ENCODE peak calls at places on chromosomes 5 and 9, in six cellular contexts. N, P, D, R, G and H are unnamed samples.

GRCh38 chr5:113274836-113275414 is 159.9 kb downstream of the TSSK1B start:
- DNase-seq in N (no peak), P (peak), D (no peak), R (no peak), G (no peak), H (peak)

GRCh38 chr5:54398191-54398590 is 57.3 kb upstream of the HSPB3 start:
- DNase-seq in N (no peak), P (no peak), D (no peak), R (no peak), G (no peak), H (no peak)

GRCh38 chr5:115599502-115599901 is 2.8 kb downstream of the TICAM2 start:
- DNase-seq in N (peak), P (no peak), D (peak), R (peak), G (no peak), H (no peak)

GRCh38 chr9:90936380-90936779 is 134.8 kb downstream of the SYK start:
- DNase-seq in N (no peak), P (no peak), D (no peak), R (no peak), G (no peak), H (no peak)

GRCh38 chr5:82676663-82677062 is 398.5 kb upstream of the RPS23 start:
- DNase-seq in N (no peak), P (no peak), D (no peak), R (no peak), G (no peak), H (no peak)

GRCh38 chr5:111748304-111748763 is 8.7 kb downstream of the NREP start:
- DNase-seq in N (peak), P (no peak), D (peak), R (no peak), G (no peak), H (no peak)

GRCh38 chr9:99818439-99818992 is 3.2 kb upstream of the NR4A3 start:
- DNase-seq in N (no peak), P (no peak), D (peak), R (no peak), G (no peak), H (peak)

GRCh38 chr5:147452137-147452838 is 57.6 kb downstream of the DPYSL3 start:
- DNase-seq in N (no peak), P (peak), D (no peak), R (no peak), G (peak), H (no peak)

GRCh38 chr9:69535296-69535832 is 136.8 kb downstream of the APBA1 start:
- DNase-seq in N (peak), P (no peak), D (no peak), R (no peak), G (no peak), H (no peak)

GRCh38 chr5:175652741-175653663 is 4.9 kb upstream of the HRH2 start:
- DNase-seq in N (no peak), P (no peak), D (no peak), R (no peak), G (no peak), H (no peak)

GRCh38 chr9:17775646-17776045 is 196.8 kb downstream of the SH3GL2 start:
- DNase-seq in N (no peak), P (no peak), D (no peak), R (no peak), G (no peak), H (no peak)

GRCh38 chr5:154390096-154390495 is 55.7 kb upstream of the SAP30L start:
- DNase-seq in N (peak), P (no peak), D (no peak), R (no peak), G (no peak), H (no peak)

GRCh38 chr5:135375040-135375439 is 24.0 kb downstream of the MACROH2A1 start:
- DNase-seq in N (no peak), P (no peak), D (no peak), R (peak), G (no peak), H (no peak)

GRCh38 chr5:78508231-78508765 is 140.3 kb downstream of the LHFPL2 start:
- DNase-seq in N (peak), P (no peak), D (peak), R (no peak), G (no peak), H (no peak)

GRCh38 chr5:59500014-59500413 is 393.5 kb downstream of the PDE4D start:
- DNase-seq in N (no peak), P (no peak), D (no peak), R (no peak), G (no peak), H (no peak)
- H2AFZ ChIP-seq in N (no peak), P (no peak), D (no peak), R (no peak), G (no peak), H (no peak)

DNA sequence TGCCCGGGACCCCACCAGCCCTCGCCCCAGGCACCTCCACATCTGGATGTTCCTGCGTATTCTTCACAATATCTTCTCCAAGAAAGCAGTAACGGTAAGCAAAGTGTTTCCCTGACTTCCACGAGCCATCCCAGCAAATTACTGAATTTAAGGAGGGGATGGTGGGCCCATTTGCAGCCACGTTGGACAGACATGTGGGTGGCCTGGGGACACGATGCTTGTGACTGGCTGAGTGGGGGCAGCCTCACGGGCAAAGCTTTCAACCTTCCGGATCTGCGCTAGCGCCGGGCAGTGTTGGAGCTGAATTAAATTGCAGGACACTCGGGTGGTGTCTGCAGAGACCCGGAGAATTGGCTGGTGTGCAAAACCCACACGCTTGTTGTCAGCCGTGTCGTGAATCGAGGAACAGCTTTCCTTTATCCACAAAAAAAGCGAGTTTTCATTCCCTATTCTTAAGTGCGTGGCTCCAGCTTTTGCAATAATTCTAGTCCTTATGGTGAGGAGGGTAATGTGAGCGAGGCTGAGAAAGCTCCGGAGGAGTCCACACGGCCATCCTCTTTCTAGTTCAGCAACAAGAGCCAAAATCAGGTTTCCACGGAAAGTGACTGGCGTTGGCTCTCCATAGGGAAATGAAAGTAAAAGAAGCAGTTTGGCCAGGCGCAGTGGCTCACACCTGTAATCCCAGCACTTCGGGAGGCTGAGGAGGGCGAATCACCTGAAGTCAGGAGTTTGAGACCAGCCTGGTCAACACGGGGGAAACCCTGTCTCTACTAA is 17.5 kb upstream of the CLPTM1L start:
- DNase-seq in N (no peak), P (no peak), D (no peak), R (no peak), G (no peak), H (no peak)
- H3K27ac ChIP-seq in N (no peak), P (no peak), D (no peak), R (no peak), G (no peak), H (no peak)

DNA sequence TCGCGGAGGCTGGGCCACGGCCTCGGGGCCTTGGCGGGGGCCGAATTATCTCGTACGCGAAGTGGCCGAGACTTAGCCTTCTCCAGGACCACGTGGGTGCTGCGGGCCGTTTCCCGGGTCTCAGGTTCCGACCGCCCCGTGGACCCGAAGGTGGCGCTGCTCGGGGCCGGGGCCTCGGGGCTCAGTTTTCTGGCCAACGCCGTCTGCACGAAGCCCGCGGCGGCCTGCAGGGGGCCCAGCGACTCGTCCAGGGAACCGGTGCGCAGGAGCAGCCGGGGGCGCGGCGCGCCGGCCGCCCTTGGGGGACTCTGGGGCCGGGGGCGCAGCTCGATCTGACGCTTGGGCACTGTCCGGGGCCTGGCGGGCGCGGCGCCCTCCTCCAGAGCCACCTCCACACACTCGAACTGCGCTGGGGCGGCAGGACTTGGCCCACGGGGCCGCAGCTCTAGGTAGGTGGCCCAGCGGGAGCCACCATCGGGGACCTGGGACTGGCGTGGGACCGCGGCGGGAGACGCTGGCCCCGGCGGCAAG is 716 bp downstream of the PROB1 start:
- DNase-seq in N (no peak), P (peak), D (peak), R (peak), G (no peak), H (no peak)
- H3K18ac ChIP-seq in N (no peak), P (no peak), D (peak), R (peak), G (peak), H (peak)

GRCh38 chr9:3735251-3735650 is 209.4 kb upstream of the RFX3 start:
- DNase-seq in N (no peak), P (no peak), D (no peak), R (no peak), G (no peak), H (no peak)

GRCh38 chr9:3732077-3733038 is 206.6 kb upstream of the RFX3 start:
- DNase-seq in N (peak), P (peak), D (peak), R (peak), G (peak), H (peak)

GRCh38 chr9:3736186-3736585 is 210.4 kb upstream of the RFX3 start:
- DNase-seq in N (peak), P (no peak), D (peak), R (peak), G (no peak), H (no peak)

GRCh38 chr9:3733039-3733408 is 207.2 kb upstream of the RFX3 start:
- DNase-seq in N (no peak), P (no peak), D (no peak), R (no peak), G (no peak), H (peak)

GRCh38 chr9:3730527-3730926 is 204.7 kb upstream of the RFX3 start:
- DNase-seq in N (no peak), P (no peak), D (no peak), R (no peak), G (no peak), H (no peak)
- H2AFZ ChIP-seq in N (no peak), P (no peak), D (no peak), R (no peak), G (no peak), H (no peak)